ENCODE peak calls at places on chromosomes 12 and 14, in ten cellular contexts. H, O, C, U, F, Y, I, V, K and D are unnamed samples.

GRCh38 chr14:36070056-36071043 is 106.2 kb downstream of the PTCSC3 start:
- DNase-seq in H (peak), K (peak), U (peak), F (peak), Y (no peak), I (peak), V (peak), O (no peak), C (peak), D (peak)

GRCh38 chr14:93099187-93099586 is 16.5 kb downstream of the ITPK1 start:
- DNase-seq in I (no peak), H (peak), K (no peak), O (no peak), V (no peak), U (no peak), Y (no peak), F (no peak), C (no peak), D (no peak)

GRCh38 chr12:40752011-40752410 is 59.8 kb downstream of the CNTN1 start:
- DNase-seq in Y (no peak), H (no peak), O (no peak), V (no peak), U (no peak), F (no peak), K (no peak), C (no peak), I (no peak), D (no peak)

GRCh38 chr12:106594447-106594846 is 11.6 kb downstream of the RFX4 start:
- DNase-seq in Y (no peak), K (no peak), F (no peak), H (peak), C (no peak), U (no peak), O (no peak), V (no peak), I (no peak), D (no peak)

GRCh38 chr14:67514650-67515385 is 18.3 kb upstream of the PLEKHH1 start:
- DNase-seq in H (peak), K (no peak), F (peak), I (no peak), Y (peak), U (peak), C (peak), O (peak), V (peak), D (peak)

GRCh38 chr14:73426877-73427276 is 31.5 kb downstream of the NUMB start:
- DNase-seq in O (no peak), V (no peak), H (no peak), C (peak), F (no peak), U (no peak), K (peak), Y (no peak), I (no peak), D (peak)

GRCh38 chr12:14418526-14418925 is 53.0 kb downstream of the ATF7IP start:
- DNase-seq in Y (no peak), K (no peak), O (no peak), I (no peak), H (no peak), U (no peak), C (peak), F (no peak), V (no peak), D (peak)

GRCh38 chr14:91038439-91038838 is 22.0 kb downstream of the RPS6KA5 start:
- DNase-seq in O (no peak), K (no peak), Y (no peak), V (no peak), U (no peak), C (peak), F (no peak), H (no peak), I (no peak), D (no peak)

GRCh38 chr12:33828326-33828725 is 194.0 kb upstream of the ALG10 start:
- DNase-seq in I (no peak), V (no peak), U (no peak), O (no peak), Y (no peak), C (no peak), F (no peak), H (no peak), K (no peak), D (no peak)

GRCh38 chr12:75613981-75614380 is 102.6 kb upstream of the KRR1 start:
- DNase-seq in Y (no peak), F (no peak), V (no peak), C (peak), I (no peak), U (no peak), H (no peak), O (no peak), K (no peak), D (peak)

GRCh38 chr14:101246894-101247853 is 314.1 kb upstream of the DIO3 start:
- DNase-seq in I (no peak), F (no peak), K (no peak), Y (no peak), V (no peak), H (peak), C (no peak), U (no peak), O (no peak), D (no peak)

GRCh38 chr14:85533821-85534271 is 3.9 kb downstream of the FLRT2 start:
- DNase-seq in F (no peak), U (no peak), Y (no peak), C (no peak), V (peak), O (no peak), H (peak), I (no peak), K (no peak), D (peak)

GRCh38 chr14:92121207-92121669 is 268 bp downstream of the NDUFB1 start:
- DNase-seq in C (peak), Y (no peak), O (no peak), U (peak), K (no peak), I (no peak), V (peak), F (peak), H (no peak), D (peak)

GRCh38 chr12:7444076-7444475 is at the start of gene CD163L1:
- DNase-seq in K (no peak), H (no peak), F (no peak), C (no peak), U (no peak), O (no peak), I (no peak), Y (no peak), V (no peak), D (no peak)

GRCh38 chr14:59484611-59485174 is 376 bp downstream of the JKAMP start:
- DNase-seq in Y (no peak), C (peak), U (no peak), I (no peak), F (no peak), O (no peak), H (no peak), V (no peak), K (no peak), D (peak)

GRCh38 chr14:28609228-28609828 is 157.3 kb upstream of the FOXG1 start:
- DNase-seq in U (peak), K (peak), F (no peak), V (no peak), Y (no peak), O (no peak), H (peak), I (no peak), C (peak), D (peak)

GRCh38 chr12:93957870-93958269 is 190.5 kb upstream of the PLXNC1 start:
- DNase-seq in H (no peak), C (no peak), K (no peak), F (no peak), U (no peak), I (no peak), V (no peak), O (no peak), Y (no peak), D (no peak)

GRCh38 chr14:86038401-86038985 is 508.5 kb downstream of the FLRT2 start:
- DNase-seq in O (no peak), C (peak), I (no peak), U (no peak), Y (peak), V (peak), H (peak), F (peak), K (peak), D (peak)

GRCh38 chr14:67718265-67718664 is 16.6 kb downstream of the RDH12 start:
- DNase-seq in C (no peak), Y (no peak), V (no peak), I (no peak), F (no peak), H (no peak), U (no peak), K (no peak), O (no peak), D (no peak)

GRCh38 chr14:95527392-95528002 is 7.4 kb upstream of the GLRX5 start:
- DNase-seq in C (peak), Y (peak), U (peak), F (no peak), H (no peak), O (no peak), V (peak), K (no peak), I (no peak), D (peak)

GRCh38 chr12:28035483-28035882 is 63.0 kb upstream of the PTHLH start:
- DNase-seq in F (no peak), O (no peak), Y (no peak), V (no peak), U (no peak), I (no peak), C (peak), H (no peak), K (no peak), D (peak)

GRCh38 chr12:92928431-92928961 is 599 bp downstream of the EEA1 start:
- DNase-seq in Y (peak), K (no peak), F (peak), V (peak), O (no peak), H (no peak), C (no peak), U (peak), I (no peak), D (peak)

GRCh38 chr14:81055971-81056370 is 100.5 kb downstream of the TSHR start:
- DNase-seq in O (no peak), F (no peak), Y (no peak), H (no peak), V (no peak), C (no peak), K (no peak), I (no peak), U (no peak), D (no peak)

GRCh38 chr12:28961948-28962384 is 187.1 kb upstream of the FAR2 start:
- DNase-seq in H (no peak), C (peak), K (no peak), O (no peak), F (no peak), I (no peak), Y (no peak), U (no peak), V (no peak), D (peak)

GRCh38 chr12:43428088-43428600 is 123.9 kb downstream of the ADAMTS20 start:
- DNase-seq in H (no peak), I (no peak), F (no peak), K (no peak), V (no peak), U (no peak), O (no peak), Y (no peak), C (no peak), D (no peak)

GRCh38 chr12:45878630-45879255 is 111.6 kb downstream of the SCAF11 start:
- DNase-seq in H (no peak), Y (no peak), O (no peak), K (peak), C (no peak), I (no peak), F (no peak), V (no peak), U (no peak), D (peak)

GRCh38 chr12:128914908-128915563 is 61.8 kb downstream of the GLT1D1 start:
- DNase-seq in U (no peak), O (no peak), C (no peak), Y (no peak), V (no peak), F (no peak), I (no peak), H (no peak), K (no peak), D (no peak)

GRCh38 chr12:112252184-112252583 is 126.8 kb downstream of the TRAFD1 start:
- DNase-seq in O (no peak), C (peak), Y (no peak), I (no peak), K (no peak), V (peak), H (no peak), F (no peak), U (no peak), D (peak)

GRCh38 chr12:98221243-98221808 is 294.1 kb upstream of the TMPO start:
- DNase-seq in C (peak), Y (no peak), K (no peak), F (no peak), H (no peak), O (no peak), U (no peak), V (no peak), I (no peak), D (no peak)